ENCODE peak calls at places on chromosomes 2 and 18, in five cellular contexts. Z is sigmoid colon, A is HL-60, K is GM12891, V is GM23338. F is an unnamed sample.

GRCh38 chr18:49608366-49608747 is 46.5 kb downstream of the LIPG start:
- DNase-seq in A (no peak), K (no peak), V (no peak), Z (no peak), F (no peak)

GRCh38 chr18:80170395-80171094 is 61.5 kb downstream of the ADNP2 start:
- DNase-seq in Z (no peak), V (no peak), A (no peak), K (no peak), F (no peak)

GRCh38 chr2:234257859-234258561 is 207.5 kb downstream of the SPP2 start:
- DNase-seq in K (no peak), Z (no peak), V (peak), A (no peak), F (no peak)

GRCh38 chr2:69796199-69796598 is 33.3 kb upstream of the GMCL1 start:
- DNase-seq in V (no peak), K (no peak), A (no peak), Z (no peak), F (peak)

GRCh38 chr2:173588931-173589369 is 234.3 kb downstream of the CDCA7 start:
- DNase-seq in V (no peak), Z (no peak), A (no peak), K (no peak), F (no peak)

GRCh38 chr2:111121028-111121872 is 536 bp downstream of the BCL2L11 start:
- DNase-seq in K (no peak), Z (peak), A (no peak), V (peak), F (no peak)

GRCh38 chr2:8918412-8918811 is 81.0 kb upstream of the KIDINS220 start:
- DNase-seq in A (no peak), V (no peak), K (no peak), Z (no peak), F (no peak)

GRCh38 chr2:10300997-10301945 is 1.4 kb upstream of the HPCAL1 start:
- DNase-seq in A (no peak), K (no peak), Z (no peak), V (no peak), F (no peak)

GRCh38 chr2:108270768-108271506 is 17.8 kb upstream of the SULT1C2 start:
- DNase-seq in K (no peak), A (no peak), V (no peak), Z (no peak), F (peak)

DNA sequence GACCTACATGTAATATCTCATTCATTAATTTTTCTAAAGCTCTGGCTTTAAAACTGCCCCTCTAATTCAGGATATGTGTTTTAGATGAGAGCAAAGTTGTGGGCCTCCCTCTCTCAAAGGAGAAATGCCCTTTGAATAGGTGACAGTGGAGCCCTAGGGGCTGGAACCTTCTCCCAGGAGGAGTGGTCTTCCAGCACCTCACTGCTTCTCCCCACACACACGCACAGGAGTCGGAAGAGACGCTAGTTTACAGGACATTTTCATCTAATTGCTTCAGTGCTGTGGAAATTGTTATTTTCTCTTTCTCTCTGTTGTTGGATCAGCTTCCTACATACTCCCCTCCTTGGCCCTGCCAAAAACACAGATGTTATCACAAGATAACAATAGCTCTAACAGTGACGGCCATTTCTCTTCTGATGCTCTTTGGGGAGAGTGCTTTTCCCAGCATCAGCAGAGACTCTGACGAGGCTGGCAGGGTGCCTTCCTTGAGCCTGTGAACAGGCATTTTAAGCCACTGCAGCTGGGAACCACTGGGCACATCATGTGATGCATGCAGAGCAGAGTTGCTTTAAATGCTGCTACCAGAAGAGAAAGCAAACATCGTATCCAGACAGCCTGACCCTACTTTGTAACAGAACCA is 209.4 kb upstream of the SP5 start:
- DNase-seq in K (no peak), V (peak), Z (peak), A (no peak), F (peak)
- TF ChIP-seq POLR2AphosphoS5 in K (no peak), V (no peak), Z (peak), A (no peak), F (no peak)

DNA sequence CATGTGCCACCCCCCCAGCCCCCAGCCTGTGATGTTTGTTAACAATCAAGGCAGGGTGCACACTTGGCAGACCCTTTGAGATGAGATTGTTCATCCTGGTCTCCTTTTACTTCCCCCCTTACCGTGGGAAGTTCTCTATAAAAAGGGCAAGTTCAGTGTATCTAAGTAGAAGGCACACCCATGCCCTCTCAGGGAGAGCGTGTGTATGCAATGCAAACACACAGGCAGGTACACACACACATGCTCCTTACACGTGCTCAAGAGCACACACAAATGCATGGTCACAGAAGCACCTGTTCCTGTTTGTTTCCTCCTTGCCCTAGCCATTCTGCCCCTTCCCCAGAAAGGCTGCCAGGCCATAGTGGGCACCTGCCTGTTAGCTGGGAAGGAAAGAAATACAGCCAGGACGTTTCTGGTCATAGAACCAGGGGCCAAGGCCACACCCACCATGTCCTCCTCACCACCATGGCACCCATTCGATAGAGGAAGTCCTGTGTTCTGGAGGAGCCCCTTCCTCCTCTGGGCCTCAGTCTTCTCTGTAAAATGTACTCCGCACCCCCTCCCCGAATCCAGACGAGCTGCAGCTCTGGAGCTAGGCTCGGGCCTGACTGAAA is 3.1 kb downstream of the ATOH8 start:
- DNase-seq in V (no peak), K (no peak), A (no peak), Z (no peak), F (no peak)
- TF ChIP-seq POLR2AphosphoS5 in V (no peak), K (no peak), A (no peak), Z (no peak), F (no peak)

DNA sequence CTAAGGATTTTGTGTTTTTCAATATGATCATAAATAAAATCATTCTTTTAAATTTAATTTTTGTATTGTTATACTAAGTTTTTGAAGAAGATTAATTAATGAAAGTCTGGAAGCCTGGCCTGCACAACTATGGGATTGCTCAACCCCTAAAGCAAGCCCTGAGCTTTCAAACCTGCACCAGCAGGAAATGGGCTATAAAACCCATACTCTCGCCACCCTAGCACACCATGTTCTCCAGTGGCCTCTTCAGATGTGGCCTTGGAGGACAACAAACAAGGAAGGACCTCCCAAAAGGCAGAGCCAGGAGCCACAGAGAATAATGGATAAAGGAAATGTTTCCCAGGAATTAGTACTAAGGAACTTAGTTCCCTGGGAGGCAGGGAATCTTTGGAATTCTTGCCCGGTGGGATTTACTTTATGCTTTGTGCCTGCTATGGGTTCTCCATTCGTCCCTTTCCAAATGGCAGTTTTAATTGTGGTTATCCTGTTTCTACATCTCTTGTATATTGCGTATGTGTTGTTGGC is 212.5 kb downstream of the ZFP36L2 start:
- DNase-seq in A (peak), K (no peak), V (peak), Z (no peak), F (no peak)
- TF ChIP-seq POLR2AphosphoS5 in A (no peak), K (no peak), V (no peak), Z (no peak), F (no peak)

DNA sequence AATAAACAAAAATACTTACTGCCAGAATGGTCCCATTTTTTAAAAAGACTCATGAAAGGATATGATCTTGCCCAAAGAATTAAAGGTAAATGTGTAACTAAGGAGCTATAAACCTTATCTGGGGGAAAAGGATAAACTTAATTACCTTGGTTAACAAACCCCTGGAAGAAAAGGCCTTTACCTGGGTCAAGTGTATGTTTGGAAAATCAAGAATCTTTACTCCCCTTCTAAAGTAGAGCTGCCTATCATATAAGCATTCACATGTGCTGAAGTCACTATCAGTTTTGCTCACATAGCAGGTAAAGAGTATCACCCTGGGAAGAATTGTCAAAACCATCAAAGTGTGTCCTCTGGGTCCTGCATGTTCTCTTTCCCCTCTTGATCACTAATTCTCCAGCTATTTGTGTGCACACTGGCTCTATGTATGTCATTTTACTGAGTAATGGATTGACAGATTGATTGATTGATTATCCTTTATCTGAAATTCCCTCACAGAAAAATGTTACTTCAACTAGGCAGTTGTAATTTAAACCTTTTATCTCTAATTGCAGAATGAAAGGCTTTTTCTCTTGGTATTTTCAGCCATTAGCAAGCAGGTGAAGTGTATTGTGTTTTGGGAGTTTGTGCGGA is 199.4 kb downstream of the NOL4 start:
- DNase-seq in Z (no peak), K (no peak), A (no peak), V (no peak), F (no peak)
- TF ChIP-seq POLR2AphosphoS5 in Z (no peak), K (no peak), A (no peak), V (no peak), F (no peak)

GRCh38 chr2:21161832-21162614 is 38.3 kb downstream of the TDRD15 start:
- DNase-seq in Z (no peak), V (no peak), K (no peak), A (no peak), F (no peak)

GRCh38 chr2:21163213-21163612 is 39.4 kb downstream of the TDRD15 start:
- DNase-seq in V (no peak), A (no peak), Z (no peak), K (no peak), F (no peak)

GRCh38 chr2:21162615-21162878 is 38.8 kb downstream of the TDRD15 start:
- DNase-seq in A (no peak), Z (no peak), K (no peak), V (no peak), F (no peak)

GRCh38 chr2:21165350-21165749 is 41.6 kb downstream of the TDRD15 start:
- DNase-seq in A (no peak), V (no peak), Z (no peak), K (no peak), F (no peak)

GRCh38 chr2:21161122-21161521 is 37.4 kb downstream of the TDRD15 start:
- DNase-seq in Z (no peak), V (no peak), K (no peak), A (no peak), F (no peak)
- TF ChIP-seq POLR2AphosphoS5 in Z (no peak), V (no peak), K (no peak), A (no peak), F (no peak)

GRCh38 chr2:47088371-47089082 is 66.6 kb downstream of the STPG4 start:
- DNase-seq in A (no peak), K (no peak), V (peak), Z (no peak), F (no peak)
- TF ChIP-seq POLR2AphosphoS5 in A (no peak), K (no peak), V (no peak), Z (peak), F (peak)

GRCh38 chr2:131105156-131105949 is at the start of gene PLEKHB2:
- DNase-seq in V (peak), A (peak), K (peak), Z (peak), F (peak)
- TF ChIP-seq POLR2AphosphoS5 in V (peak), A (peak), K (peak), Z (peak), F (peak)

DNA sequence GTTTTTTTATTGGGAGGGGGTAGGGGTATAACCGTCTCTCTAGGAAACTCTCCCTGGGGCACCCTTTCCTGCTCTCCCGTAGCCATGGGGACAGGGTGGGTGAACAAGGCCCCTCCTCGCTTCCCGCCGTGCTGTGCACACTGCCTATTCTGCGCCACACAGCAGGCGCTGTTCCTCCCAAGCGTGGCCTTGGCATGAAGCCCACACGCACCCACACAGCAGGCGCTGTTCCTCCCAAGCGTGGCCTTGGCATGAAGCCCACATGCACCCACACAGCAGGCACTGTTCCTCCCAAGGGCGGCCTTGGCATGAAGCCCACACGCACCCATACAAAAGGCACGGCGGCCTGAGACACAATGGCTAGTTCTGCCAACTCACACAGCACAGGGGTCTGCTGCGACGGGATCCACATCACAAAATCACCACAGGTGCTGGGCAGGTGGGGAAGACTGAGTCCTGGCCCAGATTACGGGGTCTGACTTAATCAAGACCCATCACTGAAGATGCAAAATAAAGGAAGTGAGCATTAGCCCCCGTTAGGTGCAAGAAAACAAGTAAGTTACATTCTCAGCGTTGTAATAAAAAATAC is 46.6 kb upstream of the TPO start:
- DNase-seq in A (no peak), K (no peak), V (no peak), Z (peak), F (no peak)
- TF ChIP-seq POLR2AphosphoS5 in A (peak), K (no peak), V (no peak), Z (no peak), F (no peak)

GRCh38 chr2:201781583-201782051 is 884 bp upstream of the ALS2 start:
- DNase-seq in K (peak), V (peak), Z (peak), A (no peak), F (no peak)

GRCh38 chr2:201788371-201788770 is 7.6 kb upstream of the ALS2 start:
- DNase-seq in K (no peak), V (no peak), A (no peak), Z (no peak), F (no peak)

GRCh38 chr2:201784547-201784946 is 3.8 kb upstream of the ALS2 start:
- DNase-seq in Z (no peak), V (no peak), K (no peak), A (no peak), F (no peak)

GRCh38 chr2:201786471-201786870 is 5.7 kb upstream of the ALS2 start:
- DNase-seq in A (no peak), V (no peak), Z (no peak), K (no peak), F (no peak)

GRCh38 chr2:201785135-201785534 is 4.4 kb upstream of the ALS2 start:
- DNase-seq in A (no peak), K (no peak), V (no peak), Z (no peak), F (no peak)
- TF ChIP-seq POLR2AphosphoS5 in A (no peak), K (no peak), V (no peak), Z (no peak), F (no peak)

GRCh38 chr2:145332210-145332609 is 812.3 kb upstream of the ZEB2 start:
- DNase-seq in K (no peak), V (no peak), Z (no peak), A (no peak), F (no peak)
- TF ChIP-seq POLR2AphosphoS5 in K (no peak), V (no peak), Z (no peak), A (no peak), F (no peak)